ENCODE peak calls at places on chromosomes 5 and 9, in five cellular contexts. One of them, this sample, is unnamed.

GRCh38 chr9:134570726-134571325 is 70.8 kb upstream of the COL5A1 start:
- DNase-seq in nephron progenitor cell: no peak
- DNase-seq in testis: peak; percentile 6
- DNase-seq in uterus: peak; percentile 11
- DNase-seq in upper lobe of left lung: peak; percentile 72
- DNase-seq in this sample: no peak

GRCh38 chr5:7754997-7755596 is 95.8 kb downstream of the CFAP90 start:
- DNase-seq in nephron progenitor cell: peak; percentile 78
- DNase-seq in testis: peak; percentile 85
- DNase-seq in uterus: no peak
- DNase-seq in upper lobe of left lung: peak; percentile 92
- DNase-seq in this sample: no peak

GRCh38 chr5:61178702-61179101 is 16.4 kb upstream of the SMIM15 start:
- DNase-seq in nephron progenitor cell: no peak
- DNase-seq in testis: no peak
- DNase-seq in uterus: no peak
- DNase-seq in upper lobe of left lung: no peak
- DNase-seq in this sample: no peak

GRCh38 chr5:65059681-65060598 is 291.2 kb downstream of the CWC27 start:
- DNase-seq in nephron progenitor cell: no peak
- DNase-seq in testis: no peak
- DNase-seq in uterus: no peak
- DNase-seq in upper lobe of left lung: peak; percentile 18
- DNase-seq in this sample: no peak

GRCh38 chr5:171418316-171418981 is 998 bp upstream of the FGF18 start:
- DNase-seq in nephron progenitor cell: peak; percentile 90
- DNase-seq in testis: peak; percentile 85
- DNase-seq in uterus: peak; percentile 75
- DNase-seq in upper lobe of left lung: peak; percentile 92
- DNase-seq in this sample: peak; percentile 42

GRCh38 chr9:106421772-106422171 is 441.2 kb upstream of the ZNF462 start:
- DNase-seq in nephron progenitor cell: no peak
- DNase-seq in testis: no peak
- DNase-seq in uterus: no peak
- DNase-seq in upper lobe of left lung: no peak
- DNase-seq in this sample: no peak

GRCh38 chr9:133956520-133957076 is 35.5 kb downstream of the VAV2 start:
- DNase-seq in nephron progenitor cell: peak; percentile 51
- DNase-seq in testis: no peak
- DNase-seq in uterus: no peak
- DNase-seq in upper lobe of left lung: peak; percentile 80
- DNase-seq in this sample: no peak

GRCh38 chr9:121395558-121395957 is 25.5 kb upstream of the STOM start:
- DNase-seq in nephron progenitor cell: no peak
- DNase-seq in testis: no peak
- DNase-seq in uterus: no peak
- DNase-seq in upper lobe of left lung: no peak
- DNase-seq in this sample: no peak

GRCh38 chr9:133403766-133404439 is 13.9 kb downstream of the REXO4 start:
- DNase-seq in nephron progenitor cell: no peak
- DNase-seq in testis: no peak
- DNase-seq in uterus: no peak
- DNase-seq in upper lobe of left lung: no peak
- DNase-seq in this sample: no peak

GRCh38 chr5:113378960-113379541 is 55.7 kb downstream of the TSSK1B start:
- DNase-seq in nephron progenitor cell: peak; percentile 71
- DNase-seq in testis: peak; percentile 61
- DNase-seq in uterus: peak; percentile 35
- DNase-seq in upper lobe of left lung: no peak
- DNase-seq in this sample: no peak

GRCh38 chr9:15403155-15403554 is 19.5 kb upstream of the SNAPC3 start:
- DNase-seq in nephron progenitor cell: no peak
- DNase-seq in testis: no peak
- DNase-seq in uterus: no peak
- DNase-seq in upper lobe of left lung: no peak
- DNase-seq in this sample: no peak

GRCh38 chr5:176501333-176501732 is 35.9 kb downstream of the RNF44 start:
- DNase-seq in nephron progenitor cell: no peak
- DNase-seq in testis: no peak
- DNase-seq in uterus: no peak
- DNase-seq in upper lobe of left lung: no peak
- DNase-seq in this sample: no peak

GRCh38 chr9:123445981-123446610 is 90.1 kb downstream of the CRB2 start:
- DNase-seq in nephron progenitor cell: peak; percentile 35
- DNase-seq in testis: no peak
- DNase-seq in uterus: no peak
- DNase-seq in upper lobe of left lung: no peak
- DNase-seq in this sample: no peak

GRCh38 chr9:1918642-1919041 is 96.5 kb upstream of the SMARCA2 start:
- DNase-seq in nephron progenitor cell: no peak
- DNase-seq in testis: no peak
- DNase-seq in uterus: no peak
- DNase-seq in upper lobe of left lung: no peak
- DNase-seq in this sample: no peak

GRCh38 chr9:86061972-86062739 is 37.2 kb downstream of the GOLM1 start:
- DNase-seq in nephron progenitor cell: no peak
- DNase-seq in testis: no peak
- DNase-seq in uterus: no peak
- DNase-seq in upper lobe of left lung: no peak
- DNase-seq in this sample: no peak

GRCh38 chr9:109910616-109911568 is 130.9 kb downstream of the PALM2AKAP2 start:
- DNase-seq in nephron progenitor cell: no peak
- DNase-seq in testis: no peak
- DNase-seq in uterus: no peak
- DNase-seq in upper lobe of left lung: no peak
- DNase-seq in this sample: no peak

GRCh38 chr5:1323803-1324173 is 21.1 kb downstream of the CLPTM1L start:
- DNase-seq in nephron progenitor cell: no peak
- DNase-seq in testis: no peak
- DNase-seq in uterus: peak; percentile 8
- DNase-seq in upper lobe of left lung: peak; percentile 44
- DNase-seq in this sample: no peak

GRCh38 chr5:137312060-137312459 is 187.1 kb downstream of the SPOCK1 start:
- DNase-seq in nephron progenitor cell: no peak
- DNase-seq in testis: no peak
- DNase-seq in uterus: no peak
- DNase-seq in upper lobe of left lung: no peak
- DNase-seq in this sample: no peak

GRCh38 chr5:66596791-66597757 is 881 bp downstream of the MAST4 start:
- DNase-seq in nephron progenitor cell: peak; percentile 67
- DNase-seq in testis: peak; percentile 61
- DNase-seq in uterus: peak; percentile 40
- DNase-seq in upper lobe of left lung: peak; percentile 90
- DNase-seq in this sample: peak; percentile 41

GRCh38 chr5:43042626-43043399 is 2.7 kb upstream of the ANXA2R start:
- DNase-seq in nephron progenitor cell: peak; percentile 51
- DNase-seq in testis: peak; percentile 80
- DNase-seq in uterus: peak; percentile 66
- DNase-seq in upper lobe of left lung: peak; percentile 90
- DNase-seq in this sample: peak; percentile 66
- TF ChIP-seq CTCF in nephron progenitor cell: no peak
- TF ChIP-seq CTCF in testis: no peak
- TF ChIP-seq CTCF in uterus: peak; percentile 7
- TF ChIP-seq CTCF in upper lobe of left lung: no peak
- TF ChIP-seq CTCF in this sample: no peak

GRCh38 chr9:83706703-83707517 is 848 bp downstream of the UBQLN1 start:
- DNase-seq in nephron progenitor cell: peak; percentile 76
- DNase-seq in testis: peak; percentile 49
- DNase-seq in uterus: peak; percentile 22
- DNase-seq in upper lobe of left lung: peak; percentile 89
- DNase-seq in this sample: no peak

GRCh38 chr9:83708515-83709158 is 879 bp upstream of the UBQLN1 start:
- DNase-seq in nephron progenitor cell: peak; percentile 57
- DNase-seq in testis: peak; percentile 89
- DNase-seq in uterus: peak; percentile 66
- DNase-seq in upper lobe of left lung: peak; percentile 40
- DNase-seq in this sample: no peak

GRCh38 chr9:83707518-83707767 is 315 bp downstream of the UBQLN1 start:
- DNase-seq in nephron progenitor cell: no peak
- DNase-seq in testis: no peak
- DNase-seq in uterus: no peak
- DNase-seq in upper lobe of left lung: peak; percentile 95
- DNase-seq in this sample: no peak

GRCh38 chr9:83707768-83708514 is at the start of gene UBQLN1:
- DNase-seq in nephron progenitor cell: peak; percentile 91
- DNase-seq in testis: peak; percentile 96
- DNase-seq in uterus: peak; percentile 96
- DNase-seq in upper lobe of left lung: peak; percentile 98
- DNase-seq in this sample: peak; percentile 92
- TF ChIP-seq CTCF in nephron progenitor cell: no peak
- TF ChIP-seq CTCF in testis: no peak
- TF ChIP-seq CTCF in uterus: no peak
- TF ChIP-seq CTCF in upper lobe of left lung: peak; percentile 71
- TF ChIP-seq CTCF in this sample: no peak

GRCh38 chr9:77016111-77016525 is 3.3 kb upstream of the FOXB2 start:
- DNase-seq in nephron progenitor cell: peak; percentile 66
- DNase-seq in testis: peak; percentile 15
- DNase-seq in uterus: no peak
- DNase-seq in upper lobe of left lung: peak; percentile 82
- DNase-seq in this sample: no peak
- TF ChIP-seq CTCF in nephron progenitor cell: no peak
- TF ChIP-seq CTCF in testis: no peak
- TF ChIP-seq CTCF in uterus: no peak
- TF ChIP-seq CTCF in upper lobe of left lung: no peak
- TF ChIP-seq CTCF in this sample: no peak

GRCh38 chr9:93910598-93910997 is 44.6 kb downstream of the BARX1 start:
- DNase-seq in nephron progenitor cell: no peak
- DNase-seq in testis: no peak
- DNase-seq in uterus: no peak
- DNase-seq in upper lobe of left lung: no peak
- DNase-seq in this sample: no peak
- TF ChIP-seq CTCF in nephron progenitor cell: no peak
- TF ChIP-seq CTCF in testis: no peak
- TF ChIP-seq CTCF in uterus: no peak
- TF ChIP-seq CTCF in upper lobe of left lung: no peak
- TF ChIP-seq CTCF in this sample: no peak

DNA sequence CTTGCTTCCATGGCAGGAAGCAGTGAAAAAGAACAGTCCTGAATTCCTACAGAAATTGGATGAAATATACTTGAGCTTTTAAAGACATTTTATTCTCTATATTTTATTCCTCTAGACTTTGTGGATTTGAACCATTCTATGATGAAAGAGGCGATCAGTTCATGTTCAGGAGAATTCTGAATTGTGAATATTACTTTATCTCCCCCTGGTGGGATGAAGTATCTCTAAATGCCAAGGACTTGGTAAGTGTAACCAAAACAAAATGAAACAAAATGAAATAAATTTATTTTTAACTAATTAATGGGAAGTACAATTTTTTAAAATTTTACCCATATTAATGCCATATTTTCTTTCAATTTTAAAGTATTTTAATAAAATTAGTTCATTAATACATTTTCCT is 34.1 kb downstream of the STARD4 start:
- DNase-seq in nephron progenitor cell: no peak
- DNase-seq in testis: no peak
- DNase-seq in uterus: no peak
- DNase-seq in upper lobe of left lung: no peak
- DNase-seq in this sample: no peak
- TF ChIP-seq CTCF in nephron progenitor cell: no peak
- TF ChIP-seq CTCF in testis: peak; percentile 10
- TF ChIP-seq CTCF in uterus: no peak
- TF ChIP-seq CTCF in upper lobe of left lung: no peak
- TF ChIP-seq CTCF in this sample: no peak

GRCh38 chr5:54234304-54234938 is 76.0 kb downstream of the ARL15 start:
- DNase-seq in nephron progenitor cell: no peak
- DNase-seq in testis: no peak
- DNase-seq in uterus: no peak
- DNase-seq in upper lobe of left lung: no peak
- DNase-seq in this sample: no peak
- TF ChIP-seq CTCF in nephron progenitor cell: peak; percentile 47
- TF ChIP-seq CTCF in testis: peak; percentile 50
- TF ChIP-seq CTCF in uterus: peak; percentile 42
- TF ChIP-seq CTCF in upper lobe of left lung: no peak
- TF ChIP-seq CTCF in this sample: no peak

This sample was measured in activated B cell treated with CpG ODN at 0.5 μM for 24 hours.